ENCODE peak calls at places on chromosomes 5 and 9, in six cellular contexts. S is pulmonary artery endothelial cell; M is foreskin fibroblast; G is NCI-H2171; X is stimulated activated effector memory CD8-positive, alpha-beta T cell treated with anti-CD3 and anti-CD28 coated beads, Interleukin-12 subunit alpha, Interleukin-12 subunit beta, amount 100 ng/mL, for 72 hours; U is HT1080. B is an unnamed sample.

GRCh38 chr5:173498871-173499470 is 117.5 kb downstream of the BOD1 start:
- DNase-seq in S (no peak), X (no peak), U (no peak), G (no peak), M (no peak), B (peak)

GRCh38 chr5:33075731-33076130 is 364.6 kb downstream of the NPR3 start:
- DNase-seq in G (no peak), S (no peak), U (no peak), M (peak), X (no peak), B (no peak)

GRCh38 chr5:38420691-38421395 is 135.6 kb downstream of the LIFR start:
- DNase-seq in M (peak), S (peak), U (peak), X (peak), G (peak), B (peak)

GRCh38 chr5:8729437-8729836 is 816.4 kb downstream of the SEMA5A start:
- DNase-seq in S (no peak), U (no peak), M (peak), X (no peak), G (no peak), B (no peak)

GRCh38 chr5:109485030-109485429 is 75.3 kb upstream of the PJA2 start:
- DNase-seq in U (no peak), S (no peak), G (no peak), X (no peak), M (no peak), B (peak)

GRCh38 chr5:62780888-62781287 is 202.3 kb downstream of the LRRC70 start:
- DNase-seq in U (no peak), X (no peak), S (no peak), M (no peak), G (no peak), B (no peak)

GRCh38 chr9:112541690-112542089 is 55.1 kb downstream of the KIAA1958 start:
- DNase-seq in S (no peak), G (peak), X (no peak), U (no peak), M (no peak), B (no peak)

GRCh38 chr5:128038641-128039040 is 44.9 kb upstream of the SLC12A2 start:
- DNase-seq in S (peak), M (no peak), U (peak), G (no peak), X (no peak), B (peak)

GRCh38 chr5:78734094-78734845 is 85.7 kb upstream of the LHFPL2 start:
- DNase-seq in U (no peak), S (no peak), G (no peak), M (no peak), X (no peak), B (peak)

GRCh38 chr5:150642567-150642927 is 2.1 kb downstream of the SYNPO start:
- DNase-seq in G (no peak), S (peak), U (peak), X (no peak), M (peak), B (peak)

GRCh38 chr5:170306381-170306790 is 8.8 kb upstream of the LCP2 start:
- DNase-seq in U (peak), M (peak), G (peak), S (no peak), X (no peak), B (peak)

GRCh38 chr9:124818431-124819281 is 34.6 kb upstream of the WDR38 start:
- DNase-seq in U (peak), X (no peak), G (no peak), M (peak), S (no peak), B (peak)

GRCh38 chr5:44546283-44546682 is 157.1 kb upstream of the FGF10 start:
- DNase-seq in S (no peak), X (no peak), M (peak), U (peak), G (no peak), B (no peak)

GRCh38 chr5:134003064-134003956 is 1.5 kb downstream of the VDAC1 start:
- DNase-seq in U (peak), M (no peak), G (no peak), X (no peak), S (no peak), B (no peak)

GRCh38 chr5:147892696-147893296 is 13.5 kb downstream of the C5orf46 start:
- DNase-seq in G (no peak), S (no peak), M (no peak), X (no peak), U (no peak), B (no peak)

GRCh38 chr5:102583663-102584062 is 84.9 kb upstream of the SLCO6A1 start:
- DNase-seq in G (peak), X (no peak), S (no peak), U (peak), M (no peak), B (peak)

GRCh38 chr5:176481659-176482213 is 33.6 kb downstream of the FAF2 start:
- DNase-seq in M (no peak), X (no peak), G (no peak), U (peak), S (no peak), B (peak)

GRCh38 chr5:131514316-131515275 is 120.4 kb downstream of the RAPGEF6 start:
- DNase-seq in U (peak), X (no peak), G (no peak), M (no peak), S (peak), B (peak)

GRCh38 chr5:72597456-72597948 is 90.3 kb upstream of the ZNF366 start:
- DNase-seq in X (no peak), U (peak), S (peak), G (no peak), M (peak), B (peak)

GRCh38 chr5:172410160-172410559 is 44.2 kb downstream of the SH3PXD2B start:
- DNase-seq in S (no peak), U (peak), G (no peak), M (no peak), X (no peak), B (peak)

GRCh38 chr5:96329886-96330531 is 103.0 kb downstream of the PCSK1 start:
- DNase-seq in X (no peak), G (no peak), M (no peak), S (no peak), U (peak), B (peak)

GRCh38 chr9:78982849-78983248 is 588.9 kb upstream of the TLE4 start:
- DNase-seq in U (peak), G (no peak), X (no peak), M (peak), S (no peak), B (peak)

GRCh38 chr9:129381481-129381957 is 203.5 kb upstream of the IER5L start:
- DNase-seq in G (no peak), U (no peak), X (no peak), M (no peak), S (no peak), B (no peak)

GRCh38 chr5:2759091-2759490 is 7.6 kb upstream of the IRX2 start:
- DNase-seq in M (no peak), S (no peak), U (no peak), X (no peak), G (no peak), B (no peak)

GRCh38 chr5:91090995-91091394 is 292.1 kb downstream of the ARRDC3 start:
- DNase-seq in U (no peak), M (no peak), S (no peak), X (no peak), G (no peak), B (no peak)

GRCh38 chr9:137315581-137316011 is 13.5 kb upstream of the NRARP start:
- DNase-seq in S (no peak), M (no peak), U (no peak), G (no peak), X (no peak), B (no peak)

GRCh38 chr9:121744002-121744686 is 92.7 kb downstream of the DAB2IP start:
- DNase-seq in U (peak), G (no peak), S (no peak), X (peak), M (no peak), B (peak)

GRCh38 chr5:16826379-16827125 is 109.5 kb downstream of the MYO10 start:
- DNase-seq in M (no peak), S (no peak), X (no peak), G (no peak), U (no peak), B (no peak)

GRCh38 chr9:91948423-91949292 is 1.4 kb downstream of the ROR2 start:
- DNase-seq in G (peak), X (peak), U (no peak), S (no peak), M (no peak), B (peak)

GRCh38 chr5:37738057-37738691 is 101.7 kb downstream of the GDNF start:
- DNase-seq in G (peak), M (peak), S (peak), X (peak), U (peak), B (peak)

GRCh38 chr5:27494845-27495244 is 456.5 kb upstream of the CDH9 start:
- DNase-seq in G (no peak), U (peak), M (no peak), S (no peak), X (no peak), B (peak)

GRCh38 chr9:134330590-134330989 is 4.3 kb downstream of the RXRA start:
- DNase-seq in S (no peak), G (no peak), X (no peak), M (no peak), U (no peak), B (no peak)

GRCh38 chr9:90919883-90920282 is 118.3 kb downstream of the SYK start:
- DNase-seq in U (no peak), G (no peak), M (no peak), S (no peak), X (no peak), B (no peak)

GRCh38 chr5:375336-375920 is 53.9 kb downstream of the AHRR start:
- DNase-seq in G (no peak), M (no peak), U (no peak), S (no peak), X (peak), B (no peak)

GRCh38 chr9:81759680-81760215 is 70.4 kb upstream of the TLE1 start:
- DNase-seq in X (no peak), U (peak), S (peak), G (no peak), M (peak), B (peak)

GRCh38 chr9:38057416-38058195 is 11.4 kb downstream of the SHB start:
- DNase-seq in X (no peak), M (no peak), S (no peak), G (no peak), U (no peak), B (peak)

GRCh38 chr9:124346347-124347163 is 68.7 kb downstream of the PSMB7 start:
- DNase-seq in G (no peak), S (no peak), U (no peak), M (no peak), X (no peak), B (no peak)

GRCh38 chr9:124377985-124378384 is 37.3 kb downstream of the PSMB7 start:
- DNase-seq in M (no peak), U (no peak), X (no peak), S (no peak), G (no peak), B (no peak)

B was measured in kidney tubule cell.